ENCODE peak calls at places on chromosomes 5 and 9, in four cellular contexts. O is SK-N-SH, Y is GM12878, L is HepG2. K is an unnamed sample.

GRCh38 chr5:132301341-132302274 is 7.4 kb downstream of the SLC22A4 start:
- DNase-seq in Y (no peak), O (no peak), L (no peak), K (no peak)

GRCh38 chr5:154559398-154560276 is 81.6 kb upstream of the HAND1 start:
- DNase-seq in Y (peak), L (no peak), O (no peak), K (no peak)

GRCh38 chr9:22053178-22053577 is 44.1 kb upstream of the CDKN2B start:
- DNase-seq in Y (no peak), L (no peak), O (no peak), K (no peak)

GRCh38 chr5:90345684-90346083 is 63.9 kb downstream of the CETN3 start:
- DNase-seq in Y (no peak), L (no peak), O (no peak), K (no peak)

GRCh38 chr5:89735108-89735507 is 674.4 kb downstream of the CETN3 start:
- DNase-seq in L (no peak), O (no peak), Y (no peak), K (no peak)

GRCh38 chr9:124262596-124263045 is 4.9 kb downstream of the NEK6 start:
- DNase-seq in Y (no peak), L (no peak), O (no peak), K (no peak)

GRCh38 chr9:89945133-89945532 is 340.3 kb downstream of the GADD45G start:
- DNase-seq in O (no peak), L (no peak), Y (no peak), K (peak)

GRCh38 chr9:105930007-105930627 is 235.8 kb downstream of the TMEM38B start:
- DNase-seq in L (no peak), Y (no peak), O (peak), K (no peak)

GRCh38 chr9:8781447-8781846 is 981.9 kb upstream of the DMAC1 start:
- DNase-seq in Y (no peak), O (no peak), L (no peak), K (no peak)

GRCh38 chr9:34430843-34431437 is 27.4 kb downstream of the FAM219A start:
- DNase-seq in Y (no peak), L (peak), O (peak), K (peak)

GRCh38 chr9:71036501-71036900 is 84.9 kb downstream of the TRPM3 start:
- DNase-seq in Y (no peak), O (no peak), L (peak), K (no peak)

GRCh38 chr5:169666365-169666764 is 29.3 kb downstream of the DOCK2 start:
- DNase-seq in Y (no peak), O (no peak), L (no peak), K (no peak)

GRCh38 chr5:40308867-40309266 is 370.8 kb upstream of the PTGER4 start:
- DNase-seq in Y (no peak), O (no peak), L (no peak), K (no peak)

GRCh38 chr9:135736265-135736978 is 34.4 kb downstream of the KCNT1 start:
- DNase-seq in O (peak), Y (no peak), L (no peak), K (peak)

GRCh38 chr5:89573336-89573735 is 690.4 kb upstream of the MEF2C start:
- DNase-seq in Y (no peak), O (no peak), L (no peak), K (no peak)

GRCh38 chr5:136192526-136193395 is at the start of gene SMIM32:
- DNase-seq in L (peak), O (peak), Y (no peak), K (no peak)

GRCh38 chr9:137350696-137351584 is 48.9 kb upstream of the NRARP start:
- DNase-seq in O (no peak), Y (no peak), L (no peak), K (no peak)

GRCh38 chr9:25724424-25724823 is 46.2 kb upstream of the TUSC1 start:
- DNase-seq in Y (no peak), O (no peak), L (no peak), K (no peak)

GRCh38 chr5:180336234-180337020 is 16.7 kb downstream of the GFPT2 start:
- DNase-seq in O (no peak), Y (no peak), L (no peak), K (no peak)

GRCh38 chr5:171336486-171337206 is 27.6 kb downstream of the TLX3 start:
- DNase-seq in O (no peak), Y (no peak), L (no peak), K (no peak)

GRCh38 chr5:9543266-9543925 is 2.5 kb downstream of the SEMA5A start:
- DNase-seq in O (no peak), Y (no peak), L (no peak), K (no peak)

GRCh38 chr5:9545301-9545958 is 445 bp downstream of the SEMA5A start:
- DNase-seq in Y (no peak), O (peak), L (no peak), K (no peak)

GRCh38 chr5:9545959-9546851 is at the start of gene SEMA5A:
- DNase-seq in L (no peak), Y (no peak), O (peak), K (peak)

GRCh38 chr5:9544502-9545300 is 1.2 kb downstream of the SEMA5A start:
- DNase-seq in Y (no peak), L (peak), O (peak), K (peak)

GRCh38 chr5:9544056-9544455 is 1.8 kb downstream of the SEMA5A start:
- DNase-seq in L (no peak), Y (no peak), O (no peak), K (no peak)
- TF ChIP-seq JUND in L (no peak), Y (no peak), O (no peak), K (no peak)

DNA sequence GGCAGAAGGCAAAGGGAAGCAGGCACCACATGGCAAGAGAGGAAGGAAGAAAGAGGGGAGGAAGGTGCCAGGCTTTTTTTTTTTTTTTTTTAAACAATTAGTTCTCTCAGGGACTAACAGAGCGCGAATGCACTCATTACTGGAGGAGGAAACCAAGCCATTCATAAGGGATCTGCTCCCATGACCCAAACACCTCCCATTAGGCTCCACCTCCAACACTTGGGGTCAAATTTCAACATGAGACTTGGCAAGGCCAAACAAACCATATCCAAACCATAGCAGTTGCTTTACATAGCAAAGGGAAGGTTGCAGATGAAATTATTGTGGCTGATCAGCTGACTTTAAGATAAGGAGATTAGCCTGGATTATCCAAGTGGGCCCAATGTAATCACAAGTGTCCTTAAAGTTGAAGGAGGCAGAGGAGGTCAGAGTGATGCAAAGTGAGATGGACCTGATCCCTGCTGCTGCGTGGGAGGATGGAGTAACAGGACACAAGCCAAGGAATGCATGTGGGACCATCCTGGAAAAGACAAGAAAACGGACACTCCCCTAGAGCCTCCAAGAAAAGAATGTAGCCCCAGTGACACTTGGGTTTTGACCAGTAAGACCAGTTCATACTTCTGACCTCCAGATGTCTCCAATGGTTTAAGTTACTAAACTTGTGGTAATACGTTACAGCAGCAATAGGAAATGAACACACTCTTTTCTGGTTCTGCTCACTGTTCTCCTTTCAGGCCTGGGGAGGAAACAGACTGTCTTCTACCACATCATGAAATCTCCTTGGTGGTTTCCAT is 167.3 kb downstream of the GNAQ start:
- DNase-seq in Y (no peak), O (no peak), L (no peak), K (no peak)
- TF ChIP-seq SMC3 in Y (peak), O (no peak), L (no peak), K (no peak)

GRCh38 chr5:21810737-21811316 is 1042.3 kb downstream of the CDH12 start:
- DNase-seq in L (peak), O (no peak), Y (no peak), K (peak)
- TF ChIP-seq JUND in L (no peak), O (no peak), Y (no peak), K (no peak)

GRCh38 chr9:93244510-93245436 is 60.8 kb downstream of the WNK2 start:
- DNase-seq in L (no peak), Y (no peak), O (no peak), K (no peak)
- TF ChIP-seq SMC3 in L (no peak), Y (no peak), O (no peak), K (no peak)

K was measured in K562.